ENCODE peak calls at places on chromosomes 1 and 21, in four cellular contexts. G is fibroblast of lung, K is keratinocyte, D is suprapubic skin. F is an unnamed sample.

GRCh38 chr1:27142464-27142863 is 12.5 kb downstream of the SLC9A1 start:
- DNase-seq in G (no peak), K (no peak), D (no peak), F (no peak)

GRCh38 chr1:62367005-62367547 is 47.8 kb upstream of the KANK4 start:
- DNase-seq in G (no peak), K (no peak), D (no peak), F (no peak)

GRCh38 chr1:201737350-201738060 is 91.5 kb upstream of the IPO9 start:
- DNase-seq in G (peak), K (no peak), D (no peak), F (no peak)

GRCh38 chr1:33049381-33049780 is 12.7 kb upstream of the AK2 start:
- DNase-seq in G (peak), K (no peak), D (no peak), F (no peak)

GRCh38 chr1:44903261-44903660 is 60.2 kb upstream of the PTCH2 start:
- DNase-seq in G (peak), K (no peak), D (no peak), F (no peak)

GRCh38 chr1:201385299-201385891 is 7.9 kb upstream of the TNNT2 start:
- DNase-seq in G (peak), K (no peak), D (no peak), F (no peak)

GRCh38 chr1:182410138-182410537 is 9.7 kb upstream of the TEDDM1 start:
- DNase-seq in G (no peak), K (no peak), D (no peak), F (no peak)

GRCh38 chr1:74623716-74624115 is 49.9 kb downstream of the ERICH3 start:
- DNase-seq in G (peak), K (no peak), D (no peak), F (no peak)

GRCh38 chr1:71737768-71738167 is 544.6 kb downstream of the NEGR1 start:
- DNase-seq in G (no peak), K (no peak), D (no peak), F (no peak)

GRCh38 chr1:230661976-230662375 is 19.7 kb downstream of the COG2 start:
- DNase-seq in G (no peak), K (no peak), D (no peak), F (no peak)

GRCh38 chr1:207031632-207032258 is 811 bp downstream of the C1orf116 start:
- DNase-seq in G (no peak), K (no peak), D (no peak), F (no peak)

GRCh38 chr1:203076031-203076511 is 9.7 kb downstream of the MYOG start:
- DNase-seq in G (no peak), K (no peak), D (no peak), F (no peak)

GRCh38 chr1:201395936-201396335 is 3.2 kb downstream of the LAD1 start:
- DNase-seq in G (no peak), K (no peak), D (no peak), F (no peak)

GRCh38 chr1:44073528-44073927 is 42.3 kb upstream of the SLC6A9 start:
- DNase-seq in G (no peak), K (no peak), D (no peak), F (no peak)

GRCh38 chr1:43450251-43451070 is 3.3 kb downstream of the HYI start:
- DNase-seq in G (no peak), K (no peak), D (no peak), F (no peak)

GRCh38 chr1:37865348-37866119 is 6.1 kb upstream of the MTF1 start:
- DNase-seq in G (peak), K (peak), D (no peak), F (no peak)

GRCh38 chr1:219460561-219461511 is 152.1 kb downstream of the ZC3H11B start:
- DNase-seq in G (peak), K (no peak), D (no peak), F (no peak)

GRCh38 chr21:34022557-34023335 is 50.6 kb upstream of the MRPS6 start:
- DNase-seq in G (no peak), K (no peak), D (no peak), F (no peak)

GRCh38 chr1:86150553-86151055 is 6.0 kb downstream of the COL24A1 start:
- DNase-seq in G (peak), K (no peak), D (no peak), F (no peak)

GRCh38 chr1:201653238-201653637 is 114.3 kb downstream of the NAV1 start:
- DNase-seq in G (no peak), K (no peak), D (no peak), F (no peak)

GRCh38 chr21:44498965-44499560 is 40.9 kb downstream of the KRTAP10-1 start:
- DNase-seq in G (no peak), K (no peak), D (no peak), F (no peak)

GRCh38 chr1:219757890-219758289 is 145.0 kb upstream of the ZC3H11B start:
- DNase-seq in G (peak), K (no peak), D (no peak), F (no peak)

GRCh38 chr1:156842618-156843300 is 16.2 kb downstream of the INSRR start:
- DNase-seq in G (no peak), K (no peak), D (no peak), F (no peak)

GRCh38 chr1:194014004-194014403 is 827.6 kb upstream of the B3GALT2 start:
- DNase-seq in G (peak), K (peak), D (no peak), F (no peak)

GRCh38 chr1:208557695-208558094 is 313.5 kb upstream of the PLXNA2 start:
- DNase-seq in G (no peak), K (no peak), D (no peak), F (no peak)

GRCh38 chr1:208562021-208562950 is 318.1 kb upstream of the PLXNA2 start:
- DNase-seq in G (no peak), K (no peak), D (no peak), F (no peak)

GRCh38 chr1:208556461-208556860 is 312.3 kb upstream of the PLXNA2 start:
- DNase-seq in G (no peak), K (no peak), D (no peak), F (no peak)

GRCh38 chr1:208559597-208559996 is 315.4 kb upstream of the PLXNA2 start:
- DNase-seq in G (no peak), K (no peak), D (no peak), F (no peak)

DNA sequence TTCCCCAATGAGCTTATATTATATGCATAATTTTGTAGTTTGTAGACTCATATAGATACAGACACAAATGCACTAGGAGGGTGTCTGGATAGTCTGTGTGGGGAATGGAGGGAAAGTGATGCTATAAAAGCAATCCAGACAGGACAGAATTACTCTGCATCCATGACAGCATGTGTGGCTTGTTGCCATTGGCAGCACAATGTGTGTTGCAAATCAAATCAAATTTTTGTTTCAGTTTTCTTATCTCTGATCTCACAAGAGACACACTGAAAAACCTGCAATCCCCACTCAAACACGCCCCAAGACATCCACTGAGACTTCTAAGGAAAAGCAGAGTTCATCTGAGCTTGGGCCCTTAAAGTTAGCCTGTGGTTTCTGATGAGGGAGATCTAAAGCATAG is 312.9 kb upstream of the PLXNA2 start:
- DNase-seq in G (no peak), K (no peak), D (no peak), F (no peak)
- H3K27ac ChIP-seq in G (no peak), K (no peak), D (no peak), F (no peak)

GRCh38 chr1:224929335-224930237 is at the start of gene DNAH14:
- DNase-seq in G (peak), K (no peak), D (peak), F (no peak)

GRCh38 chr1:224932607-224933249 is 3.3 kb downstream of the DNAH14 start:
- DNase-seq in G (no peak), K (no peak), D (no peak), F (no peak)

GRCh38 chr1:224933584-224933983 is 4.1 kb downstream of the DNAH14 start:
- DNase-seq in G (no peak), K (no peak), D (no peak), F (no peak)

GRCh38 chr1:224928906-224929305 is 569 bp upstream of the DNAH14 start:
- DNase-seq in G (no peak), K (no peak), D (no peak), F (no peak)

DNA sequence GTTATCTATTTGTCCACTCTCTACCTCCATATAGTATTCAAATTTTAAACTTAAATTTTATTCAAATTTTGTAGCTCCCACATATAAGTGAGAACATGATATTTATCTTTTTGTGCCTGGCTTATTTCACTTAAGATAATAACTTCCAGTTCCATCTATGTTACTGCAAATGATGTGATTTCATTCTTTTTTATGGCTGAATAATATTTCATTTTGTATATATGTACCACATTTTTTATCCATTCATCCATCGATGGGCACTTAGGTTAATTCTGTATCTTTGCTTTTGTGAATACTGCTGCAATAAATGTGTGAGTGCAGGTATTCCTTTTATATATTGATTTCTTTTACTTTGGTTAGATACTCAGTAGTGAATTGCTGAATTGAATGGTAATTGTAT is 2.1 kb downstream of the DNAH14 start:
- DNase-seq in G (no peak), K (no peak), D (no peak), F (no peak)
- TF ChIP-seq CTCF in G (no peak), K (no peak), D (no peak), F (no peak)

DNA sequence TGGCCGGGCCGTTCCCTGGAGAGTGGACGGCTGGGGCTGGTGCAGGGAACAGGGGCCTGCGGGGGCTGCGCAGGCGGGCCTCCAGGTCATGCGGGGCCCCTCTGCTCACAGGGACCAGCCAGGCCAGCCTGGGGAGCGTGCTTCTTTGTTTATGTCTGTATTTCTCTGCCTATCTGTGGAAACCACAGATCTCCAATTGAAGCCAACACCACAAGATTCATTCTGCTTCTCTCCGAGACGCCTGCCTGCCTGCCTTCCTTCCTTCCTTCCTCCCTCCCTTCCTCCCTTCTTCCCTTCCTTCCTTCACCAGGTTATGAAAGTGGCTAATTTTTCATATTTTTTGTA is 39.9 kb upstream of the HMGN1 start:
- DNase-seq in G (no peak), K (no peak), D (no peak), F (no peak)
- H3K4me3 ChIP-seq in G (no peak), K (no peak), D (peak), F (peak)

GRCh38 chr1:101044749-101045148 is 19.2 kb upstream of the DPH5 start:
- DNase-seq in G (no peak), K (no peak), D (no peak), F (no peak)
- H3K27ac ChIP-seq in G (no peak), K (no peak), D (no peak), F (no peak)

GRCh38 chr1:177629526-177629925 is 340.3 kb downstream of the SEC16B start:
- DNase-seq in G (peak), K (no peak), D (no peak), F (no peak)

GRCh38 chr1:177632923-177633322 is 336.9 kb downstream of the SEC16B start:
- DNase-seq in G (no peak), K (no peak), D (no peak), F (no peak)

GRCh38 chr1:177627148-177627910 is 342.5 kb downstream of the SEC16B start:
- DNase-seq in G (no peak), K (no peak), D (no peak), F (no peak)

DNA sequence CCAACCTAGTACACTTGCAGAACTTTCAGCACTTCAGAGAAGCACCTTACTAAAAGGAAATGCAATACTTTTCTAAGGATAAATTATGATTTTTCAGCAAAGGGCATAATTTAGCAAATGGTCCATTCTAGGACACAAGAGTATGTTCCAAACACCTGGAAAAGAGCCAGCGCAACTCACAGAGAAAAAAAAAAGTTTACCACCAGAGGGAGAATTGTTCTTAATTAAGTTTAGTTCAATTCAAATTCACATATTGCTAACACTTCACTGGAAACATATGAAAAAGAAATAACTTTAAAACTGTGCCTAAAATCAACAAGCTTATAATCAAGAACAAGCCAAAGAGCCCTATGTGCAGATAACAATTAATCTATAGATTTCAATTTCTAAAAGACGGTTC is 338.1 kb downstream of the SEC16B start:
- DNase-seq in G (no peak), K (no peak), D (no peak), F (no peak)
- TF ChIP-seq CTCF in G (no peak), K (no peak), D (no peak), F (no peak)

DNA sequence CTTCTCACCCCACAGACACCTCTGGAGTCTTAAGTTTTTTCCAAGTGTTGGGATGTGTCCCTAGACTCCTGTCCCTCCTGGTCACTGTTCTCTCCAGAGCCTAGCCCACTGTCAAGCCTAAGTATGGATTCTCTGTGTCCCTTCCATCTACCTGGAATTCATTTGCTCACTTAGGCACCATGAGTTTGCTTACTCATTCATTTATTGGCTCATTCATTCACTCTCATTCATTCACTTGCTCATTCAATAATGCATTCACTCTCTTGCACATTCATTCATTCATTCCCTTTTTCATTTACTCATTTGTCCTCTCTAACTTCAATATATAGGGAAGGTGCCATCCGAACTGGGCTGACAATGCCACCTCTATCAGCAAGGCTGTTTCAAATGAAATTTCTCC is 1.6 kb downstream of the S100A16 start:
- DNase-seq in G (no peak), K (no peak), D (no peak), F (no peak)
- H3K4me3 ChIP-seq in G (peak), K (peak), D (peak), F (peak)

GRCh38 chr1:180199018-180199417 is 31.0 kb upstream of the LHX4 start:
- DNase-seq in G (no peak), K (no peak), D (no peak), F (no peak)

GRCh38 chr1:180206581-180206980 is 23.5 kb upstream of the LHX4 start:
- DNase-seq in G (no peak), K (no peak), D (no peak), F (no peak)

GRCh38 chr1:180201451-180202200 is 28.4 kb upstream of the LHX4 start:
- DNase-seq in G (no peak), K (no peak), D (no peak), F (no peak)

GRCh38 chr1:180208264-180208663 is 21.8 kb upstream of the LHX4 start:
- DNase-seq in G (no peak), K (no peak), D (no peak), F (no peak)

GRCh38 chr1:180204231-180204630 is 25.8 kb upstream of the LHX4 start:
- DNase-seq in G (no peak), K (no peak), D (no peak), F (no peak)
- H3K27ac ChIP-seq in G (no peak), K (no peak), D (no peak), F (no peak)

DNA sequence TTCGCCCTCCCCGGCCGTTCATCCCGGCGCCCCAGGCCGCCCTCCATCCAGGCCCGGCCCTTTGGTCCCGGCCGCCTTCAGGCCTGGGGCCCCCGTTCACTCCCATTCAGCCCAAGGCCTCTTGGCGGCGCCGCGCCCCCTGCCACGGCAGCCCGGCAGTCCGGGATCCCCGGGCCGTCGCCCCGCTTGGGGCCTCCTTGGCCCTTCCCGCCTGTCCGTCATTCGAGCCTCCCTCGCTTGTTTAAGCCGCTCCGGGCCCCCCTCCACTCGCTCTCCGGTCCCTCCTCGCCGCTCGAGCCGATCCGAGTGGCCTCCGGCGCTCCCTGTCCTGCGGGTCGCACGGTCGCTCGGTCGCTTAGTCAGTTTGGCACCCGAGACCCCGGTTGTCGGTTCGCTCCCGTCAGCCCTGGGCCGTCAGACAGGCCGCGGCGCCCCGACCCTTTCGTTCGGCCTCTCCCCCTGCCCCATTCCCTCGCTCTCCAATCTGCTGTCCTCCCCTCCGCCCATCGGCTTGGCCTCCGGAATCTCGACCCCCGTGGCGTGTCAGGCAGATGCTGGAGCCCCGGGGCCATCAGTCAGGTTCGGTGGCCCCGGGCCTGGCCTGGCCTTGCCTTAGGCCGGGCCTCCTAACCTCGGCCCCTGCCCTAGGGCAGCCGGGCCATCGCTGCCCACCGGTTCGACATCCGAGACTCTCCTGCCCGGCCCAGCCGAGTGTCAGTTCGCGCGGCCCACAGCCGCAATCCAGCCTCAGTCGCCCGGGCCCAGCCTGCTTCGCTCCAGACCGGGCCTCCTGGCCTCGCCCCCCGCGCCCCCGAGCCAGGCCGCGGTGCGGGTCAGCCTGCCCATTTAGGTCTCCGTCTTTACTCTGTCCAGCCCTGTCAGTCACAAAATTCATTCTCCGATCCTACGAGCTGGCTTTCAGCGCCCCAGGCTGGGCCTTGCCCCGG is 1.1 kb downstream of the LRRC41 start:
- DNase-seq in G (peak), K (no peak), D (no peak), F (no peak)
- TF ChIP-seq CTCF in G (no peak), K (no peak), D (no peak), F (peak)

GRCh38 chr1:198936371-198937083 is 297.7 kb downstream of the PTPRC start:
- DNase-seq in G (peak), K (no peak), D (no peak), F (no peak)
- H3K4me3 ChIP-seq in G (peak), K (peak), D (peak), F (no peak)

GRCh38 chr1:56671085-56671484 is 26.0 kb downstream of the PRKAA2 start:
- DNase-seq in G (no peak), K (no peak), D (no peak), F (no peak)

GRCh38 chr1:56676571-56677035 is 31.5 kb downstream of the PRKAA2 start:
- DNase-seq in G (peak), K (no peak), D (no peak), F (no peak)

GRCh38 chr1:56671542-56671941 is 26.4 kb downstream of the PRKAA2 start:
- DNase-seq in G (no peak), K (no peak), D (no peak), F (no peak)

GRCh38 chr1:56672579-56672978 is 27.5 kb downstream of the PRKAA2 start:
- DNase-seq in G (no peak), K (no peak), D (no peak), F (no peak)

DNA sequence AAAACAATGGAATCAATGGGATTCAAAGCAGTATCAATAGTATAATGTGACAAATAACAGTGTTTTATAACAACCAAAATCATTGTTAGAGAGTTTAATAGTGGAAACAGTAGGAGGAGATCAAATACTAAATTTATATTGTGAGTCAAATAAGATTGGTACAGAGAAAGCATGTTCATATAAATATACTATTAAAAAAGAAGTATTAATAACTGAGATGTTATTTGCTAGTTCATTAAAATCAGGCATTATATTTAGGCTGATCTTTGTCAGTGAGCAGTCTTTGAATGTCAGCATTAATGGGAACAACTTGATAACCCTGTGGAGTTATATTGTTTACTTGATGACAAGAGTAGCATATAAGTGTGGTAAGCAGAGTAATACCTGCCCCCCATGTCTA is 30.6 kb downstream of the PRKAA2 start:
- DNase-seq in G (no peak), K (no peak), D (no peak), F (no peak)
- H3K27ac ChIP-seq in G (no peak), K (no peak), D (no peak), F (no peak)